ENCODE peak calls at places on chromosomes 16 and 17, in six cellular contexts. W is tibial artery, X is left ventricle myocardium inferior, D is neural progenitor cell, F is fibroblast of lung, O is tibial nerve. C is an unnamed sample.
A peak's percentile ranks its signal among the peaks of the same experiment; 100 is the strongest.

GRCh38 chr17:17125136-17126084 is 80.7 kb downstream of the PLD6 start:
- DNase-seq in X (no peak), W (no peak), D (peak; percentile 44), O (no peak), F (peak; percentile 34), C (no peak)

GRCh38 chr16:12387786-12388185 is 411.3 kb downstream of the SNX29 start:
- DNase-seq in O (no peak), W (no peak), D (no peak), X (no peak), F (no peak), C (no peak)

GRCh38 chr16:73549960-73550359 is 502.0 kb upstream of the ZFHX3 start:
- DNase-seq in O (no peak), X (no peak), D (no peak), F (no peak), W (no peak), C (no peak)

GRCh38 chr17:32487460-32488176 is 825 bp downstream of the CDK5R1 start:
- DNase-seq in F (peak; percentile 12), W (no peak), O (no peak), D (peak; percentile 69), X (no peak), C (peak; percentile 18)

GRCh38 chr16:30395992-30396560 is 856 bp downstream of the ZNF48 start:
- DNase-seq in O (no peak), X (no peak), D (no peak), W (no peak), F (no peak), C (no peak)

GRCh38 chr17:70261170-70261569 is 91.8 kb downstream of the KCNJ2 start:
- DNase-seq in X (no peak), D (no peak), F (no peak), O (no peak), W (no peak), C (no peak)

GRCh38 chr17:60640503-60640902 is 37.1 kb upstream of the BCAS3 start:
- DNase-seq in D (peak; percentile 20), X (no peak), W (no peak), O (no peak), F (peak; percentile 32), C (no peak)

GRCh38 chr17:40281663-40282062 is 6.0 kb upstream of the CDC6 start:
- DNase-seq in O (no peak), X (no peak), D (no peak), W (no peak), F (no peak), C (no peak)

GRCh38 chr16:47774661-47775060 is 313.5 kb downstream of the PHKB start:
- DNase-seq in F (peak; percentile 61), W (no peak), D (peak; percentile 27), O (no peak), X (no peak), C (no peak)

GRCh38 chr16:49914697-49915096 is 58.8 kb upstream of the ZNF423 start:
- DNase-seq in O (no peak), X (no peak), F (no peak), W (no peak), D (no peak), C (no peak)

GRCh38 chr16:68074850-68075249 is 10.3 kb upstream of the NFATC3 start:
- DNase-seq in W (no peak), D (no peak), F (no peak), X (no peak), O (no peak), C (no peak)

GRCh38 chr16:8850279-8850885 is 18.4 kb downstream of the CARHSP1 start:
- DNase-seq in W (peak; percentile 73), F (peak; percentile 71), D (no peak), X (peak; percentile 60), O (peak; percentile 55), C (no peak)

GRCh38 chr17:78664476-78665384 is 87.5 kb upstream of the DNAH17 start:
- DNase-seq in O (no peak), W (no peak), D (no peak), X (no peak), F (peak; percentile 37), C (no peak)

GRCh38 chr17:67386965-67387551 is 10.0 kb downstream of the PITPNC1 start:
- DNase-seq in F (peak; percentile 63), O (no peak), D (peak; percentile 85), X (peak; percentile 36), W (no peak), C (peak; percentile 81)

GRCh38 chr17:9821921-9822320 is at the start of gene GSG1L2:
- DNase-seq in W (no peak), F (no peak), X (no peak), D (no peak), O (no peak), C (no peak)

GRCh38 chr16:2058901-2059300 is 11.1 kb downstream of the TSC2 start:
- DNase-seq in D (peak; percentile 57), X (no peak), F (no peak), O (no peak), W (no peak), C (no peak)

GRCh38 chr16:80932725-80933124 is 74.0 kb downstream of the CMC2 start:
- DNase-seq in F (peak; percentile 64), D (no peak), W (peak; percentile 80), X (peak; percentile 48), O (no peak), C (no peak)

GRCh38 chr16:66489385-66489784 is 60.5 kb downstream of the TK2 start:
- DNase-seq in X (no peak), D (no peak), W (peak; percentile 34), O (no peak), F (no peak), C (no peak)

GRCh38 chr17:63276821-63277220 is 169.3 kb downstream of the CYB561 start:
- DNase-seq in F (no peak), X (no peak), O (no peak), D (no peak), W (no peak), C (no peak)

GRCh38 chr16:1772362-1772907 is at the start of gene EME2:
- DNase-seq in D (peak; percentile 54), W (no peak), F (no peak), O (no peak), X (no peak), C (no peak)

GRCh38 chr16:88534731-88535141 is 35.5 kb upstream of the ZC3H18 start:
- DNase-seq in W (no peak), D (peak; percentile 41), O (no peak), X (peak; percentile 57), F (peak; percentile 42), C (peak; percentile 5)

GRCh38 chr17:10844667-10845387 is 6.9 kb upstream of the PIRT start:
- DNase-seq in O (peak; percentile 22), D (peak; percentile 81), W (peak; percentile 79), X (peak; percentile 74), F (peak; percentile 66), C (peak; percentile 61)

GRCh38 chr16:87938412-87938949 is 2.2 kb upstream of the CA5A start:
- DNase-seq in W (no peak), D (no peak), O (no peak), F (no peak), X (no peak), C (no peak)

GRCh38 chr16:73432794-73433455 is 385.0 kb upstream of the ZFHX3 start:
- DNase-seq in X (no peak), O (no peak), F (no peak), W (no peak), D (no peak), C (no peak)

GRCh38 chr16:35685085-35685484 is 2225.7 kb downstream of the TP53TG3F start:
- DNase-seq in W (peak; percentile 11), D (no peak), O (no peak), X (no peak), F (no peak), C (no peak)
- H3K9me3 ChIP-seq in W (no peaks in the 10 kb centered on the region), D (peaks cover 25% of the 10 kb centered on the region), O (no peaks in the 10 kb centered on the region), X (peaks cover 19% of the 10 kb centered on the region), F (no peaks in the 10 kb centered on the region), C (no peaks in the 10 kb centered on the region)

DNA sequence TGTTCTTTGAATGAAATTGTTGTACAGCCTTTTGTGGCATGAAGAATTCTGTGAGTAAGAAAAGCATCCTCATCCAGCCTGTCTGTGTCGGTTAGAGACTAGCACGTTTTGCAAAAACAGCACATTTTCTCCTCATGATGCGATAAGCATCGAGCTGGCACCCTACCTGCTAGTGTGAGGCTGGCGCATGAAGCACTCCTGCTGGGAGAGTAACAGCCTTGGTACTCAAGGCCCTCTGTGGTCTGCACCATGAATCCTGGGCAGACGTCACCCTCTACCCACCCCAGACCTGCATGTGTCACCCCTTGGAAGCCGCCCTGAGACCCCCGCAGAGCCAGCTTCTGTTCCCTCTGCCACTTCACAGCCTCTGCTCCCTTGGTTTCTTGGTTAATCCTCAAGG is 92.6 kb upstream of the TMEM132E start:
- DNase-seq in X (no peak), D (no peak), F (no peak), O (no peak), W (no peak), C (no peak)
- H3K27me3 ChIP-seq in X (peaks cover 99% of the 10 kb centered on the region), D (peaks cover 50% of the 10 kb centered on the region), F (no peaks in the 10 kb centered on the region), O (peaks cover 9% of the 10 kb centered on the region), W (peaks cover 37% of the 10 kb centered on the region), C (no peaks in the 10 kb centered on the region)

DNA sequence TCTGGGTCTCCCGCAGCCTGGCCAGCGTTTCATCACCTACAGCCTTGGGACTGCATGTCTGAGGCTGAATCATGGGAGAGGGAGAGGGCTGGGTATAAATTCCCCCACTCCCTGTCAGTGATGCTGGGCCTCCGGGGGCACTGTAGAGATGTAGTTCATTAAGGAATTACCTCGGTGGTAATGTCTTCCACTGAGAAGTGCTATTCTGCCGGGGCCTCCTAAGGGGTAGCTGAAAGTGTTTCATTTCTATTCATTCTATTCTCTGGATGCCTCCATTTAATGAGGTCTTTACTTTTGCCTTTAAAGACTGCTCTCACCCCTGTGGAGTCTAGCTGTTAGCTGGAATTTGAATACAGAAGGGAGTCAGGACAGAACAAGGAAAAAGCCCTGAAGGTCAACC is 116.4 kb upstream of the HS3ST4 start:
- DNase-seq in D (peak; percentile 89), F (no peak), X (no peak), O (no peak), W (no peak), C (no peak)
- TF ChIP-seq CTCF in D (peak; percentile 37), F (no peak), X (no peak), O (no peak), W (no peak), C (no peak)

DNA sequence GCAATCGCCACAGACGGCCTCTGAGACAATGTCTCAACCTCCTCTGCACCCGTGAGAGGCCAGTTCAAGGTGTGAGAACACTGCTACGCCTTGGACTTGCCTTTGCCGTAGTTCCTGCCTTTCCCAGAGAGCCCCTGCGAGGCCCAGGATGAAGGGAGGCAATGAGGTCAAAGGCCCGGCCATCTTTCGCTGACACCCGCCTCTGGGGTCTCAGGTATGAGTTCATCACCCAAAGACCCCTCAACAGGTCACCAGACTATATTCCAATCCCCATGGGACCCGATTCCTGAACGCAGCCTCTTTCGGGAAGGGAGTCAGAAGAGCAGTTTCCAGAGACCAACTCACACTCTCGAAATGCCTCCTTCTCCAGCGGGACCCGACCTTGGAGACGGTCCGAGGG is 573.5 kb downstream of the KCNJ18 start:
- DNase-seq in O (no peak), X (no peak), F (no peak), W (no peak), D (no peak), C (no peak)
- H3K9me3 ChIP-seq in O (no peaks in the 10 kb centered on the region), X (no peaks in the 10 kb centered on the region), F (no peaks in the 10 kb centered on the region), W (peaks cover 13% of the 10 kb centered on the region), D (peaks cover 44% of the 10 kb centered on the region), C (no peaks in the 10 kb centered on the region)